ENCODE peak calls at places on chromosomes 7 and 10, in ten cellular contexts. H is OCI-LY7, L is upper lobe of right lung, T is AG09309, U is WERI-Rb-1, W is body of pancreas, G is AG04449, Z is astrocyte, K is uterus, R is left lung. V is an unnamed sample.

GRCh38 chr10:5685764-5686240 is 1.2 kb downstream of the TASOR2 start:
- DNase-seq in Z (no peak), G (no peak), K (no peak), U (no peak), L (no peak), W (no peak), R (no peak), T (no peak), H (peak; percentile 51), V (no peak)

GRCh38 chr10:131387018-131387529 is 75.6 kb upstream of the TCERG1L start:
- DNase-seq in R (no peak), T (no peak), H (no peak), K (no peak), U (no peak), Z (no peak), W (no peak), L (no peak), G (no peak), V (no peak)

GRCh38 chr7:117188949-117189348 is 133.9 kb downstream of the WNT2 start:
- DNase-seq in W (no peak), U (no peak), H (no peak), T (no peak), Z (peak; percentile 21), G (no peak), L (no peak), K (no peak), R (no peak), V (no peak)

GRCh38 chr7:51459809-51460208 is 143.2 kb upstream of the COBL start:
- DNase-seq in W (no peak), T (no peak), Z (no peak), K (no peak), R (no peak), H (no peak), U (no peak), L (no peak), G (no peak), V (no peak)

GRCh38 chr10:11345224-11346054 is 266.0 kb downstream of the USP6NL start:
- DNase-seq in W (peak; percentile 10), T (no peak), G (no peak), K (no peak), Z (no peak), U (no peak), L (peak; percentile 68), R (no peak), H (peak; percentile 26), V (no peak)

GRCh38 chr7:68224041-68224534 is 1227.5 kb downstream of the TYW1 start:
- DNase-seq in Z (no peak), L (no peak), U (no peak), T (no peak), H (no peak), R (no peak), W (peak; percentile 41), K (no peak), G (no peak), V (no peak)

GRCh38 chr7:40882071-40882658 is 747.4 kb downstream of the SUGCT start:
- DNase-seq in L (no peak), H (no peak), G (no peak), W (no peak), Z (no peak), U (no peak), K (no peak), T (no peak), R (no peak), V (no peak)

GRCh38 chr10:14560274-14560673 is 214.4 kb downstream of the FAM107B start:
- DNase-seq in H (peak; percentile 74), R (peak; percentile 82), U (no peak), K (no peak), G (no peak), L (peak; percentile 74), W (peak; percentile 46), T (no peak), Z (peak; percentile 57), V (no peak)

GRCh38 chr10:126468467-126468866 is 80.2 kb upstream of the ADAM12 start:
- DNase-seq in R (no peak), Z (no peak), G (no peak), K (no peak), W (no peak), H (no peak), U (no peak), L (no peak), T (no peak), V (no peak)

GRCh38 chr10:131167036-131167860 is 144.3 kb downstream of the TCERG1L start:
- DNase-seq in K (no peak), T (no peak), L (peak; percentile 47), U (no peak), H (no peak), R (peak; percentile 74), G (no peak), W (no peak), Z (no peak), V (peak; percentile 53)

GRCh38 chr10:124053971-124054370 is 39.4 kb downstream of the CHST15 start:
- DNase-seq in G (no peak), H (no peak), T (no peak), W (no peak), Z (no peak), R (no peak), U (no peak), L (no peak), K (no peak), V (no peak)

GRCh38 chr7:73622909-73623797 is 1.2 kb downstream of the MLXIPL start:
- DNase-seq in Z (no peak), L (peak; percentile 76), W (peak; percentile 60), U (no peak), H (no peak), R (no peak), T (no peak), K (peak; percentile 37), G (no peak), V (no peak)

GRCh38 chr7:7821517-7821916 is 103.1 kb upstream of the RPA3 start:
- DNase-seq in U (no peak), R (no peak), L (no peak), G (no peak), H (no peak), T (no peak), Z (no peak), K (no peak), W (no peak), V (no peak)

GRCh38 chr10:33293531-33294170 is 40.8 kb downstream of the NRP1 start:
- DNase-seq in U (no peak), T (no peak), G (no peak), L (no peak), Z (no peak), W (no peak), R (no peak), K (no peak), H (no peak), V (no peak)

GRCh38 chr7:111561659-111561908 is 708 bp downstream of the IMMP2L start:
- DNase-seq in H (no peak), R (no peak), K (no peak), G (no peak), Z (no peak), U (no peak), L (no peak), W (no peak), T (no peak), V (no peak)

GRCh38 chr7:3200504-3200903 is 100.5 kb upstream of the SDK1 start:
- DNase-seq in Z (peak; percentile 29), K (no peak), L (no peak), H (peak; percentile 43), U (peak; percentile 68), T (no peak), R (no peak), G (no peak), W (peak; percentile 58), V (no peak)

GRCh38 chr7:19675816-19676215 is 33.0 kb downstream of the POLR1F start:
- DNase-seq in U (no peak), K (no peak), L (no peak), T (no peak), H (no peak), Z (no peak), R (no peak), W (no peak), G (no peak), V (no peak)
- TF ChIP-seq CTCF in U (no peak), K (no peak), L (no peak), T (no peak), H (no peak), Z (no peak), R (no peak), W (no peak), G (no peak), V (no peak)

DNA sequence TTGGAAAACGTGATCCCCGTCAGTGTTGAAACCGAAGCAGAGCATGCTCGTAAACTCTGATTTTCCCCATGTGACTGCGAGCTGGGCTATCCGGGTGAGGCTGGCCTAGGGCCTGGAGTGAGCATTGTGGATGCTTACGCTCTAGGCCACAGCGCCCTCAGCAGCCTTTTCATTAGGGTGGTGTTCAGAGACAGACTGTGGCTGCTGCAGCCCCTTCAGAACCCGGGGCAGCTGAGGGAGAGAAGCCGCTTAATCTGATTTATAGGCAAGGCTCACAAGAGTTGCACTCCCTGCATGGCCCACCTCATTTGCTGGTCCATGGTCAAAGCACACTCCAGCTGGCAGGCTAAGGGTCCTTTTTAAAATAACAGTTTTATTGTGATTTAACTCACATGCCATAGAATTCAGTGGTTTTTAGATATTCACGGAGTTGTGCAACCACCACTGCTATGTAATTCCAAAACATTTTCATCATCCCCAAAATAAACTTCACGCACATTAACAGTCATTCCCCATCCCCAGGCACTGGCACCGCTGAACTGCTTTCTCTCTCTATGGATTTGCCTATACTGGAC is 72.5 kb downstream of the SYPL1 start:
- DNase-seq in U (peak; percentile 83), K (peak; percentile 85), H (no peak), Z (peak; percentile 73), R (no peak), G (peak; percentile 75), L (no peak), W (no peak), T (peak; percentile 67), V (no peak)
- TF ChIP-seq CTCF in U (peak; percentile 61), K (peak; percentile 52), H (no peak), Z (no peak), R (no peak), G (peak; percentile 6), L (no peak), W (no peak), T (peak; percentile 17), V (no peak)

GRCh38 chr7:70434376-70434775 is 697.6 kb upstream of the GALNT17 start:
- DNase-seq in L (no peak), T (no peak), R (no peak), U (no peak), W (no peak), H (no peak), K (no peak), G (no peak), Z (no peak), V (no peak)
- TF ChIP-seq CTCF in L (no peak), T (no peak), R (no peak), U (peak; percentile 55), W (no peak), H (peak; percentile 54), K (no peak), G (no peak), Z (no peak), V (no peak)

DNA sequence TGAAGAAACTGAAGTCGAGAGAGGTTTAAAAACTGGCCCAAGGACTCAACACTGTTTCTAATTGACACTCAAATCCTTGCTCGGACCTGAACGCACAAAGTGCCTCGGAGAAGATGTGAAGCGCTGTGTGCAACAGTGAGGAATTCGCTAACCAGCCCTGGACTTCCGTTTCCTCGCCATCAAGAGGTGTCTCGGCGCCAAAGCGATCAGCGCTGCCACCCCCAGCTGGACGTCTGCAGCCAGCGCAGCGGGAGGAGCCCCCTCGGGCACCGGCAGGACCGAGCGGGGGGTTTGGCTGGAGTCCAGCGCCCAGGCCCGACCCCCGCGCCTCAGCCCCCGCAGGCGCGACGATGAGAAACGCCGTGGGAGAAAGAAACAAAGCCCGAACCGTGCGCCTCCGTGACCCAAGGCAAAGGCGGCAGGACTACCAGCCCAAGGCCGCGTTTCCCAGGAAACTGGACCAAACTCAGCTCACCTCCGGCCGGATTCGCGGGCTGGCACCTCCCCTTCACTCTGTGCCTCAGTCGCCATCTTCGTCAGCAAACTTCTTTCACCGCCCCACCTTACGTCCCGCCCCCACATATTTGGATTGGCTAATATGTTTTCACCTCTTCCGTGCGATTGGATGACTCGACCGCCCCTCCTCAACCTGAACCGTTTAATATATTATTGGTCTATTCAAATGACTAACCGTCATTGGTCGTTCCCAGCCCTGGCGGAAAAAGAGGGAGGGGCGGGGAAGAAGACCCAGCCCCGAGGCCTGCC is at the start of gene ARHGAP19:
- DNase-seq in H (peak; percentile 98), Z (peak; percentile 96), U (peak; percentile 98), T (peak; percentile 94), L (peak; percentile 93), W (peak; percentile 99), K (peak; percentile 93), R (peak; percentile 91), G (peak; percentile 82), V (peak; percentile 91)
- TF ChIP-seq CTCF in H (peak; percentile 43), Z (no peak), U (peak; percentile 37), T (peak; percentile 1), L (peak; percentile 18), W (no peak), K (no peak), R (peak; percentile 16), G (peak; percentile 36), V (peak; percentile 41)